ENCODE peak calls at places on chromosomes 4 and X, in four cellular contexts. One of them, this sample, is unnamed.

GRCh38 chr4:79686976-79687375 is 278.9 kb upstream of the GK2 start:
- DNase-seq in H9: no peak
- DNase-seq in IMR-90: no peak
- DNase-seq in H1: no peak
- DNase-seq in this sample: no peak

GRCh38 chr4:666436-666810 is 7.7 kb downstream of the ATP5ME start:
- DNase-seq in H9: no peak
- DNase-seq in IMR-90: no peak
- DNase-seq in H1: no peak
- DNase-seq in this sample: no peak

GRCh38 chr4:2096073-2096609 is 37.0 kb downstream of the NAT8L start:
- DNase-seq in H9: no peak
- DNase-seq in IMR-90: no peak
- DNase-seq in H1: no peak
- DNase-seq in this sample: peak

GRCh38 chrX:12360991-12361598 is 222.8 kb downstream of the FRMPD4 start:
- DNase-seq in H9: no peak
- DNase-seq in IMR-90: peak
- DNase-seq in H1: no peak
- DNase-seq in this sample: no peak

GRCh38 chr4:85803846-85804245 is 328.9 kb downstream of the ARHGAP24 start:
- DNase-seq in H9: no peak
- DNase-seq in IMR-90: no peak
- DNase-seq in H1: no peak
- DNase-seq in this sample: no peak

GRCh38 chrX:119427795-119428185 is 28.7 kb downstream of the SLC25A43 start:
- DNase-seq in H9: no peak
- DNase-seq in IMR-90: no peak
- DNase-seq in H1: no peak
- DNase-seq in this sample: no peak

GRCh38 chr4:15531792-15532191 is 62.1 kb downstream of the CC2D2A start:
- DNase-seq in H9: no peak
- DNase-seq in IMR-90: no peak
- DNase-seq in H1: no peak
- DNase-seq in this sample: peak

GRCh38 chr4:111960241-111960667 is 185.0 kb upstream of the FAM241A start:
- DNase-seq in H9: no peak
- DNase-seq in IMR-90: no peak
- DNase-seq in H1: no peak
- DNase-seq in this sample: no peak

GRCh38 chrX:94288325-94288724 is 614.3 kb downstream of the FAM133A start:
- DNase-seq in H9: no peak
- DNase-seq in IMR-90: no peak
- DNase-seq in H1: no peak
- DNase-seq in this sample: peak
- H3K56ac ChIP-seq in H9: no peak
- H3K56ac ChIP-seq in IMR-90: no peak
- H3K56ac ChIP-seq in H1: no peak
- H3K56ac ChIP-seq in this sample: no peak

DNA sequence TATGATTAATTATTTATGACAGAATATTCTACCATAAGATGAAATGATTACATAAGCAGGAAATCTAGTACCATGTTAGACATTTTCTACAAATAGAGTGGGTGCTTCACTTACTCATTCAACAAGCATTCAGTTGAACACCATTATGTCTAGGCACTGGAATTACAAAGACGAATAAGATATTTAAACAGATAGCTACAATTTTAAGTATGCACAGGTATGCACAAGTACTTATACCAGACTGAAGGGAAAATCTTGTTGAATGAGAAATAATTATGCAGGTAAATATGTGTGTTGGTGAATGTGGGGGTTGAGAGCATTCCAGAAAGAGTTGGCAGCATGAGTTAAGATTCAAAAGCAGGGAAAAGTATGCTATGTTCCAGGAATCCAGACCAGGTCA is 107.3 kb upstream of the CNKSR2 start:
- DNase-seq in H9: no peak
- DNase-seq in IMR-90: no peak
- DNase-seq in H1: no peak
- DNase-seq in this sample: no peak
- H3K56ac ChIP-seq in H9: no peak
- H3K56ac ChIP-seq in IMR-90: no peak
- H3K56ac ChIP-seq in H1: no peak
- H3K56ac ChIP-seq in this sample: no peak

GRCh38 chr4:145481942-145482208 is 222 bp downstream of the SMAD1 start:
- DNase-seq in H9: no peak
- DNase-seq in IMR-90: no peak
- DNase-seq in H1: no peak
- DNase-seq in this sample: no peak
- H3K56ac ChIP-seq in H9: no peak
- H3K56ac ChIP-seq in IMR-90: no peak
- H3K56ac ChIP-seq in H1: no peak
- H3K56ac ChIP-seq in this sample: peak

GRCh38 chrX:133633162-133633561 is 217.9 kb upstream of the GPC4 start:
- DNase-seq in H9: no peak
- DNase-seq in IMR-90: no peak
- DNase-seq in H1: no peak
- DNase-seq in this sample: no peak
- H3K56ac ChIP-seq in H9: no peak
- H3K56ac ChIP-seq in IMR-90: no peak
- H3K56ac ChIP-seq in H1: no peak
- H3K56ac ChIP-seq in this sample: no peak

GRCh38 chr4:183181081-183181480 is 82.0 kb downstream of the WWC2 start:
- DNase-seq in H9: no peak
- DNase-seq in IMR-90: no peak
- DNase-seq in H1: no peak
- DNase-seq in this sample: no peak
- H3K56ac ChIP-seq in H9: no peak
- H3K56ac ChIP-seq in IMR-90: no peak
- H3K56ac ChIP-seq in H1: no peak
- H3K56ac ChIP-seq in this sample: no peak

GRCh38 chrX:72346306-72346949 is 40.7 kb upstream of the CITED1 start:
- DNase-seq in H9: peak
- DNase-seq in IMR-90: no peak
- DNase-seq in H1: no peak
- DNase-seq in this sample: peak

GRCh38 chrX:72351606-72352338 is 46.1 kb upstream of the CITED1 start:
- DNase-seq in H9: no peak
- DNase-seq in IMR-90: no peak
- DNase-seq in H1: no peak
- DNase-seq in this sample: no peak

GRCh38 chrX:72349190-72349589 is 43.5 kb upstream of the CITED1 start:
- DNase-seq in H9: no peak
- DNase-seq in IMR-90: no peak
- DNase-seq in H1: no peak
- DNase-seq in this sample: peak

GRCh38 chrX:72348247-72348979 is 42.7 kb upstream of the CITED1 start:
- DNase-seq in H9: no peak
- DNase-seq in IMR-90: no peak
- DNase-seq in H1: no peak
- DNase-seq in this sample: no peak

GRCh38 chrX:72347366-72347765 is 41.7 kb upstream of the CITED1 start:
- DNase-seq in H9: no peak
- DNase-seq in IMR-90: no peak
- DNase-seq in H1: no peak
- DNase-seq in this sample: no peak
- H3K56ac ChIP-seq in H9: no peak
- H3K56ac ChIP-seq in IMR-90: no peak
- H3K56ac ChIP-seq in H1: no peak
- H3K56ac ChIP-seq in this sample: no peak

GRCh38 chr4:4418676-4419370 is 31.9 kb downstream of the NSG1 start:
- DNase-seq in H9: peak
- DNase-seq in IMR-90: no peak
- DNase-seq in H1: no peak
- DNase-seq in this sample: no peak
- H3K56ac ChIP-seq in H9: no peak
- H3K56ac ChIP-seq in IMR-90: no peak
- H3K56ac ChIP-seq in H1: no peak
- H3K56ac ChIP-seq in this sample: no peak

This sample was measured in mesendoderm.